ENCODE peak calls at places on chromosomes 3 and 15, in ten cellular contexts. T, P, F, G, N, J, Q, E, V and W are unnamed samples. For H3K4me1, the result is how much of the 10 kb centered on the place peaks cover.

GRCh38 chr15:41554401-41554800 is 4.6 kb upstream of the TYRO3 start:
- DNase-seq in T (no peak), J (no peak), N (no peak), G (no peak), V (no peak), F (no peak), Q (no peak), P (no peak), E (no peak), W (no peak)

GRCh38 chr15:91186892-91187644 is 87.0 kb downstream of the SV2B start:
- DNase-seq in T (no peak), Q (peak), N (no peak), J (no peak), P (peak), F (no peak), G (no peak), V (peak), E (no peak), W (no peak)

GRCh38 chr3:106913111-106913698 is 464.0 kb upstream of the CCDC54 start:
- DNase-seq in G (no peak), E (peak), J (no peak), N (no peak), Q (no peak), T (no peak), F (no peak), V (no peak), P (peak), W (no peak)

GRCh38 chr3:164539215-164539614 is 539.1 kb downstream of the SI start:
- DNase-seq in T (no peak), N (no peak), Q (peak), P (no peak), G (no peak), V (no peak), J (no peak), F (no peak), E (no peak), W (no peak)

GRCh38 chr15:62847900-62848489 is 194.6 kb upstream of the TPM1 start:
- DNase-seq in F (no peak), N (no peak), P (peak), V (peak), Q (peak), G (peak), T (peak), E (peak), J (no peak), W (peak)

GRCh38 chr3:69451594-69451993 is 65.7 kb upstream of the FRMD4B start:
- DNase-seq in V (no peak), Q (no peak), T (no peak), J (no peak), P (no peak), N (no peak), F (no peak), G (no peak), E (no peak), W (no peak)

GRCh38 chr3:126208182-126208581 is 27.8 kb upstream of the ALDH1L1 start:
- DNase-seq in P (no peak), Q (no peak), V (no peak), N (no peak), G (no peak), E (no peak), F (no peak), J (no peak), T (no peak), W (no peak)

GRCh38 chr3:178370387-178370786 is 165.8 kb upstream of the KCNMB2 start:
- DNase-seq in J (no peak), N (no peak), Q (no peak), P (no peak), E (no peak), G (no peak), F (no peak), V (no peak), T (no peak), W (no peak)

GRCh38 chr3:100737334-100737733 is 28.0 kb downstream of the TFG start:
- DNase-seq in E (no peak), N (no peak), G (no peak), P (peak), T (no peak), Q (no peak), V (peak), J (no peak), F (no peak), W (no peak)

GRCh38 chr3:20101041-20101440 is 60.8 kb downstream of the KAT2B start:
- DNase-seq in P (no peak), Q (no peak), E (no peak), J (no peak), N (no peak), V (no peak), F (no peak), T (no peak), G (no peak), W (no peak)

GRCh38 chr15:94412979-94413741 is 181.8 kb downstream of the MCTP2 start:
- DNase-seq in E (no peak), T (no peak), J (no peak), G (no peak), P (peak), N (no peak), V (peak), Q (no peak), F (no peak), W (peak)

GRCh38 chr3:43028678-43029490 is 49.8 kb downstream of the GASK1A start:
- DNase-seq in T (no peak), P (no peak), J (no peak), Q (no peak), F (no peak), E (no peak), N (no peak), V (no peak), G (no peak), W (no peak)

GRCh38 chr3:72343078-72343477 is 505.2 kb downstream of the SHQ1 start:
- DNase-seq in P (peak), G (no peak), J (no peak), F (peak), V (no peak), E (no peak), T (no peak), N (no peak), Q (no peak), W (no peak)

GRCh38 chr15:70147778-70148177 is 50.1 kb upstream of the TLE3 start:
- DNase-seq in V (no peak), J (no peak), E (no peak), G (no peak), N (no peak), Q (no peak), F (no peak), P (no peak), T (no peak), W (no peak)

GRCh38 chr3:56826831-56827722 is 25.3 kb upstream of the ARHGEF3 start:
- DNase-seq in P (peak), T (no peak), E (no peak), J (no peak), V (no peak), F (no peak), G (no peak), Q (no peak), N (no peak), W (no peak)

GRCh38 chr3:139664958-139665357 is 12.8 kb downstream of the NMNAT3 start:
- DNase-seq in T (no peak), F (no peak), Q (no peak), P (no peak), J (no peak), E (no peak), G (no peak), V (no peak), N (no peak), W (no peak)

GRCh38 chr15:68463996-68464395 is 32.0 kb upstream of the ITGA11 start:
- DNase-seq in J (no peak), E (no peak), P (no peak), N (no peak), Q (no peak), G (no peak), V (no peak), F (no peak), T (no peak), W (no peak)

DNA sequence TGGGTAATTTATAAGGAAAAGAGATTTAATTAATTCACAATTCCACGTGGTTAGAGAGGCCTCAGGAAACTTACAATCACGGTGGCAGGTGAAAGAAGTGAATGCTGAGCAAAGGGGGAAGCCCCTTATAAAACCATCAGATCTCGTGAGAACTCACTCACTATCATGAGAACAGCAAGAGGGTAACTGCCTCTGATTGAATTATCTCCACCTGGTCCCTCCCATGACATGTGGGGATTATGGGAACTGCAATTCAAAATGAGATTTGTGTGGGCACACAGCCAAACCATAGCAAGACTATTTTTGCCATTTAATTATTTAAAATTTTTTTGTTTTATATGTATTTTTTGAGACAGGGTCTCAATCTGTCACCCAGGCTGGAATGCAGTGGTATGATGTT is 27.0 kb upstream of the KCTD6 start:
- DNase-seq in V (no peak), G (no peak), Q (no peak), F (no peak), E (no peak), N (no peak), P (no peak), J (no peak), T (no peak), W (no peak)
- TF ChIP-seq POLR2A in V (no peak), G (no peak), Q (no peak), F (no peak), E (no peak), N (no peak), P (no peak), J (no peak), T (no peak), W (no peak)

GRCh38 chr3:38616111-38616510 is 33.4 kb downstream of the SCN5A start:
- DNase-seq in F (peak), Q (no peak), G (no peak), N (no peak), J (no peak), P (no peak), T (no peak), V (no peak), E (no peak), W (no peak)

GRCh38 chr3:38613426-38613825 is 36.1 kb downstream of the SCN5A start:
- DNase-seq in Q (no peak), T (no peak), F (peak), N (no peak), E (no peak), G (no peak), P (no peak), J (no peak), V (no peak), W (no peak)

GRCh38 chr3:38614651-38615352 is 34.7 kb downstream of the SCN5A start:
- DNase-seq in T (no peak), P (no peak), G (no peak), J (no peak), Q (no peak), V (no peak), E (no peak), N (no peak), F (peak), W (no peak)

GRCh38 chr3:38611866-38612265 is 37.6 kb downstream of the SCN5A start:
- DNase-seq in V (no peak), T (no peak), Q (no peak), P (no peak), E (no peak), F (no peak), G (no peak), N (no peak), J (no peak), W (no peak)

GRCh38 chr3:38614091-38614490 is 35.4 kb downstream of the SCN5A start:
- DNase-seq in Q (no peak), V (no peak), J (no peak), E (no peak), G (no peak), N (no peak), P (no peak), F (peak), T (no peak), W (no peak)
- H3K4me1 ChIP-seq in Q (under half), V (under half), J (under half), E (under half), G (under half), N (under half), P (under half), F (under half), T (under half), W (under half)

GRCh38 chr3:143848707-143849106 is 439 bp upstream of the SLC9A9 start:
- DNase-seq in T (no peak), P (no peak), N (no peak), F (no peak), V (no peak), G (no peak), Q (no peak), E (no peak), J (no peak), W (no peak)
- TF ChIP-seq POLR2A in T (no peak), P (no peak), N (no peak), F (no peak), V (no peak), G (no peak), Q (no peak), E (no peak), J (no peak), W (no peak)

DNA sequence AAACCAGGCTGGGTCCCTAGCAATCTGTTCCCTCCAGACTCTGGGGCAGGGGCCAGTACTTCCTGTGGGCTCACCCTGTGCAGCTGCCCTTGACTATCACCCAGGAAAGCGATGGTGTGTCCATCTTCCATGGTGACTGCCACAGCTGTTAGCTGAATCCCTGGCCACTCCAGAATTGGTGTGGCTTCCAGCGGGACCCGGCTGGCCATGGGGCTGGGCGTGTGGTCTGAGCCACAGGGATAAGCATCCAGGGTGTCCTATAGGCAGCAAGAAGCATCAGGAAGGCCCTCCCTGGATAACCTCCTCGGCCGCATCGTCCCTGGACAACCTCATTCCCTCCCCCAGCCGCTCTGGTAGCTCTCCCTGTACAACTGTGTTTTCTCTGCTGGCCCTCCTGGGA is 7.2 kb downstream of the PLXNB1 start:
- DNase-seq in N (no peak), P (no peak), G (no peak), F (no peak), Q (no peak), E (no peak), V (no peak), J (no peak), T (no peak), W (no peak)
- H3K4me1 ChIP-seq in N (under half), P (under half), G (under half), F (under half), Q (half or more), E (under half), V (under half), J (under half), T (under half), W (under half)

GRCh38 chr3:9826815-9827574 is 16.8 kb downstream of the RPUSD3 start:
- DNase-seq in G (no peak), E (no peak), P (no peak), T (no peak), J (no peak), F (no peak), Q (peak), N (no peak), V (peak), W (peak)
- TF ChIP-seq POLR2A in G (no peak), E (no peak), P (no peak), T (no peak), J (no peak), F (no peak), Q (no peak), N (no peak), V (no peak), W (no peak)

GRCh38 chr15:78060232-78060631 is 17.3 kb downstream of the TBC1D2B start:
- DNase-seq in Q (no peak), E (no peak), G (no peak), J (no peak), P (no peak), F (no peak), V (no peak), T (no peak), N (no peak), W (no peak)

GRCh38 chr15:78059110-78059839 is 18.2 kb downstream of the TBC1D2B start:
- DNase-seq in N (no peak), T (no peak), J (no peak), F (no peak), Q (no peak), G (no peak), V (no peak), E (no peak), P (peak), W (no peak)

GRCh38 chr15:78057803-78058202 is 19.7 kb downstream of the TBC1D2B start:
- DNase-seq in G (no peak), Q (no peak), T (no peak), P (no peak), F (no peak), J (no peak), V (no peak), N (no peak), E (no peak), W (no peak)

GRCh38 chr15:78056714-78057269 is 20.7 kb downstream of the TBC1D2B start:
- DNase-seq in Q (peak), E (no peak), G (no peak), T (no peak), N (no peak), V (no peak), J (no peak), P (peak), F (no peak), W (no peak)

DNA sequence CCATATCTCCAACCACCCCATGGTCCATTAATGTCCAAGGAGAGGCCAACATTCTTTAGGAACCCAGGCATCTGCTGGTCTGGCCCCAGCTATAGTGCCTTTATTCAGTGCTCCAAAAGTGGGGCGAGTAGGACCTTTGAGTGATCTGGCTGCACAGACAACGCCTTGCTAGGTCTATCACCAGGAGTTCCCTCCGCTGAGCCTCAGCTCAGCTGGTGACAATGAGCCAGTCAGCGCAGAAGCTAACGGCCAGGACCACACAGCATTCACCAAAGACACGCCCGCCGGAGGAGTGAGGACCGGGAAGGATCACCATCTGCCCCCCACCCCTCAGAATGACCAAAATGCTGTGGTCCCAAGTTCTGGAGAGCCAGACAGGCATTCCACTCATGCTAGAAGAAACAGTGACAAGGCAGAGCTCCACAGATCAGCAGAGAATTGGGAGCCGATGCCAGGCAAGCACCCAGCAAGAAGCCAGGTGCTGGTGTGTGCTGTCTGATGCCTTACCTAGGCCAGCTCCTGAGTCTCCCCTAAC is 19.0 kb downstream of the TBC1D2B start:
- DNase-seq in N (no peak), J (no peak), V (no peak), E (no peak), G (no peak), T (no peak), F (no peak), Q (no peak), P (no peak), W (no peak)
- H3K4me1 ChIP-seq in N (under half), J (under half), V (under half), E (half or more), G (under half), T (half or more), F (half or more), Q (half or more), P (under half), W (half or more)

GRCh38 chr15:66877558-66878285 is 175.7 kb downstream of the SMAD6 start:
- DNase-seq in V (no peak), J (no peak), Q (no peak), G (no peak), P (no peak), N (no peak), F (peak), E (peak), T (no peak), W (no peak)
- TF ChIP-seq POLR2A in V (no peak), J (no peak), Q (no peak), G (no peak), P (no peak), N (no peak), F (no peak), E (no peak), T (no peak), W (no peak)

DNA sequence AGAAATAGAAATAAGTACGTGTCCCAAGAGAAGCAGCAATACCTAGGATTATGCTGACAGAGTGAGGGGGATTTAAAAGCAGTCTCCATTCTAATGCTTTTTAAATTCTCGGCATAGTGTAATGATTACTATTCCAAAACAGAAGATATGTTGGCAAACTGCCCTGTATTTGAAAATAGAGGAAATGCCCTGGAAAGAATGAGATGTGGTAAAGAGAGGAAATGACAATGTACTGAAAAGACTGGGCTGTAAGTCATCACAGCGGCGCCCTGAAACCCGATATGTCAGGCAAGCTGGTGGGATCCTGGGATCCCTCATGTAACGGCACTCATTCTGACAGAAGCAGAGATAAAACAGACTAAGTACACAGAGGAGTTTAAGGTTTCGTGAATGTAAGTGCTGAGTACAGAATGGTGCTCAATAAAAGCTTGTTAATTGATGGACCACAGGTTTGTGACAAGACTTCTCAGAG is 91.2 kb downstream of the NFKBIZ start:
- DNase-seq in T (no peak), Q (peak), N (no peak), G (peak), F (peak), J (no peak), V (peak), P (peak), E (peak), W (no peak)
- H3K4me1 ChIP-seq in T (under half), Q (under half), N (under half), G (under half), F (under half), J (under half), V (under half), P (under half), E (under half), W (under half)

GRCh38 chr3:52242039-52242438 is 3.1 kb upstream of the TWF2 start:
- DNase-seq in T (no peak), F (no peak), V (no peak), P (no peak), G (no peak), Q (no peak), E (no peak), N (no peak), J (no peak), W (no peak)

GRCh38 chr3:52240886-52241244 is 1.9 kb upstream of the TWF2 start:
- DNase-seq in G (no peak), V (no peak), F (no peak), E (no peak), Q (no peak), T (no peak), N (no peak), P (no peak), J (no peak), W (no peak)

GRCh38 chr3:52238193-52238760 is 681 bp downstream of the TWF2 start:
- DNase-seq in Q (peak), J (no peak), E (peak), G (no peak), N (no peak), F (no peak), V (peak), T (peak), P (peak), W (no peak)

GRCh38 chr3:52238761-52239701 is at the start of gene TWF2:
- DNase-seq in J (no peak), V (peak), P (peak), Q (peak), N (peak), E (peak), T (peak), F (peak), G (peak), W (peak)

DNA sequence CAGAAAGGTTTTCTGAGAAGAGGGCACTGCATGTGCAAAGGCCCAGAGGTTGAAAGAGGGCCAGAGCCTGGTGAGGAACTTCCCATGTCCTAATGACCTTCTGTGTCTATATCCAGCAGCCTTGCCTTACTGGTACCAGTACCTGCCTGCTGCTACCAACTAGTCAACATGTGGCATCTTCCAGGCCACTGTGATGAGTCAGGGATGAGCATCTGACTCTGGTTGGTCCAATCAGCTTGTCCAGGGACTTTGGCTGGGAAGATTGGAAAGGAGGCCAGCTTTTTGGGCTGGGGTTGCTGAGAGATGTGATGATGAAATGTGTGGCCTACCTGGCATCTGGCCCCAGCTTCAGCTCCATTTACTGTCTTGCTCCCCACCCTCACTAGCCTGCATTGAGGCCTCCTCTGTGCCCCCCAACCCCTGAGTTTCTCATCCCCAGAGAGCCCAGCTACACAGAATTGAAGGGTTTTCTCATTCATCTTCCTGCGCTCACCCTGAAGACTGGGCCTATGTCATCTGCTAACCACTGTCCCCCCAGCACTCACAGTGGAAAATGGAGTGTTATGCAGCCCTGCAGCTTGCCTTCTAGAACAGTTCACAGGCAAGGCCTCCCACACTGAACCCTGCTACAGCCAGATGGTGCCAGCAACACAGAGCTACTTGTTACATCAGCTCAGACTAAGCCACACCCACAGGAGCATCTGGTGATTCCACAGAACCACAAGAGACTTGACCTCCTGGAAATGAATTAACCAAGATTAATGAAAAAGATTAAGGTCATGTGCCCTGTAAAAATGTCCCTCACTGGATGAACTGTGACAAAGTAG is 1.3 kb upstream of the TWF2 start:
- DNase-seq in T (peak), V (peak), F (peak), E (peak), P (peak), J (no peak), N (no peak), G (peak), Q (peak), W (peak)
- TF ChIP-seq POLR2A in T (no peak), V (no peak), F (no peak), E (peak), P (no peak), J (no peak), N (no peak), G (no peak), Q (no peak), W (no peak)